ENCODE peak calls at places on chromosomes 5 and 9, in four cellular contexts. One of them, this sample, is unnamed.

GRCh38 chr5:55159763-55160492 is at the start of gene GPX8:
- DNase-seq in left lung: no peak
- DNase-seq in A549: peak; percentile 88
- DNase-seq in upper lobe of right lung: no peak
- DNase-seq in this sample: no peak

GRCh38 chr5:124754206-124754927 is 7.9 kb upstream of the ZNF608 start:
- DNase-seq in upper lobe of right lung: no peak
- DNase-seq in left lung: no peak
- DNase-seq in A549: no peak
- DNase-seq in this sample: no peak

GRCh38 chr9:16275795-16276624 is 594.5 kb downstream of the BNC2 start:
- DNase-seq in left lung: no peak
- DNase-seq in A549: no peak
- DNase-seq in upper lobe of right lung: peak; percentile 73
- DNase-seq in this sample: no peak

GRCh38 chr5:55134053-55134722 is 25.8 kb upstream of the GPX8 start:
- DNase-seq in A549: no peak
- DNase-seq in left lung: no peak
- DNase-seq in upper lobe of right lung: no peak
- DNase-seq in this sample: no peak

GRCh38 chr9:114050646-114051045 is 27.5 kb downstream of the AMBP start:
- DNase-seq in upper lobe of right lung: peak; percentile 25
- DNase-seq in A549: no peak
- DNase-seq in left lung: no peak
- DNase-seq in this sample: no peak

GRCh38 chr5:43314724-43315123 is 1.5 kb upstream of the HMGCS1 start:
- DNase-seq in upper lobe of right lung: no peak
- DNase-seq in left lung: no peak
- DNase-seq in A549: peak; percentile 86
- DNase-seq in this sample: no peak

GRCh38 chr9:18393340-18394130 is 80.4 kb upstream of the ADAMTSL1 start:
- DNase-seq in A549: peak; percentile 88
- DNase-seq in upper lobe of right lung: no peak
- DNase-seq in left lung: no peak
- DNase-seq in this sample: no peak

GRCh38 chr9:37839491-37840461 is 39.2 kb downstream of the DCAF10 start:
- DNase-seq in upper lobe of right lung: no peak
- DNase-seq in A549: no peak
- DNase-seq in left lung: no peak
- DNase-seq in this sample: no peak

GRCh38 chr5:134051305-134051704 is 46.5 kb upstream of the VDAC1 start:
- DNase-seq in upper lobe of right lung: no peak
- DNase-seq in A549: no peak
- DNase-seq in left lung: no peak
- DNase-seq in this sample: no peak

GRCh38 chr9:89941875-89942274 is 337.1 kb downstream of the GADD45G start:
- DNase-seq in left lung: no peak
- DNase-seq in upper lobe of right lung: no peak
- DNase-seq in A549: peak; percentile 19
- DNase-seq in this sample: no peak

GRCh38 chr5:159459951-159460538 is 129.8 kb upstream of the IL12B start:
- DNase-seq in upper lobe of right lung: no peak
- DNase-seq in A549: no peak
- DNase-seq in left lung: no peak
- DNase-seq in this sample: no peak

GRCh38 chr9:7169717-7170348 is 412.1 kb downstream of the KDM4C start:
- DNase-seq in left lung: no peak
- DNase-seq in A549: no peak
- DNase-seq in upper lobe of right lung: no peak
- DNase-seq in this sample: no peak

GRCh38 chr5:126433708-126434107 is 10.5 kb downstream of the GRAMD2B start:
- DNase-seq in A549: no peak
- DNase-seq in upper lobe of right lung: no peak
- DNase-seq in left lung: no peak
- DNase-seq in this sample: no peak

GRCh38 chr5:34663771-34664496 is 7.8 kb downstream of the RAI14 start:
- DNase-seq in A549: no peak
- DNase-seq in left lung: no peak
- DNase-seq in upper lobe of right lung: no peak
- DNase-seq in this sample: no peak

GRCh38 chr9:34459941-34460340 is 1.3 kb downstream of the DNAI1 start:
- DNase-seq in left lung: no peak
- DNase-seq in upper lobe of right lung: no peak
- DNase-seq in A549: no peak
- DNase-seq in this sample: no peak

GRCh38 chr9:109852561-109852960 is 72.6 kb downstream of the PALM2AKAP2 start:
- DNase-seq in upper lobe of right lung: no peak
- DNase-seq in A549: no peak
- DNase-seq in left lung: no peak
- DNase-seq in this sample: no peak

GRCh38 chr9:92807757-92808725 is 43.4 kb upstream of the BICD2 start:
- DNase-seq in left lung: no peak
- DNase-seq in upper lobe of right lung: no peak
- DNase-seq in A549: no peak
- DNase-seq in this sample: no peak

GRCh38 chr5:6886866-6887265 is 173.6 kb downstream of the TENT4A start:
- DNase-seq in A549: no peak
- DNase-seq in upper lobe of right lung: no peak
- DNase-seq in left lung: no peak
- DNase-seq in this sample: no peak

GRCh38 chr9:20494035-20494434 is 128.3 kb downstream of the MLLT3 start:
- DNase-seq in upper lobe of right lung: no peak
- DNase-seq in left lung: no peak
- DNase-seq in A549: no peak
- DNase-seq in this sample: no peak

GRCh38 chr5:164627051-164627450 is 1121.6 kb downstream of the MAT2B start:
- DNase-seq in upper lobe of right lung: no peak
- DNase-seq in left lung: no peak
- DNase-seq in A549: no peak
- DNase-seq in this sample: no peak

GRCh38 chr9:27468450-27469110 is 55.5 kb upstream of the IFNK start:
- DNase-seq in upper lobe of right lung: no peak
- DNase-seq in left lung: no peak
- DNase-seq in A549: no peak
- DNase-seq in this sample: no peak

GRCh38 chr5:146884230-146884629 is 5.7 kb upstream of the PPP2R2B start:
- DNase-seq in upper lobe of right lung: no peak
- DNase-seq in A549: no peak
- DNase-seq in left lung: no peak
- DNase-seq in this sample: no peak

GRCh38 chr5:76403963-76404693 is 1.0 kb downstream of the IQGAP2 start:
- DNase-seq in left lung: peak; percentile 50
- DNase-seq in upper lobe of right lung: no peak
- DNase-seq in A549: peak; percentile 25
- DNase-seq in this sample: peak; percentile 74

GRCh38 chr5:150428106-150428876 is 15.6 kb upstream of the CD74 start:
- DNase-seq in left lung: no peak
- DNase-seq in upper lobe of right lung: peak; percentile 72
- DNase-seq in A549: no peak
- DNase-seq in this sample: no peak

GRCh38 chr9:103837940-103838339 is 256.2 kb upstream of the SMC2 start:
- DNase-seq in upper lobe of right lung: no peak
- DNase-seq in left lung: no peak
- DNase-seq in A549: no peak
- DNase-seq in this sample: no peak

GRCh38 chr9:34154052-34154451 is 24.8 kb upstream of the UBAP1 start:
- DNase-seq in left lung: no peak
- DNase-seq in A549: no peak
- DNase-seq in upper lobe of right lung: no peak
- DNase-seq in this sample: no peak

GRCh38 chr5:1028481-1029269 is 20.1 kb downstream of the NKD2 start:
- DNase-seq in left lung: peak; percentile 26
- DNase-seq in A549: no peak
- DNase-seq in upper lobe of right lung: no peak
- DNase-seq in this sample: no peak

GRCh38 chr5:76431779-76432178 is 28.7 kb downstream of the IQGAP2 start:
- DNase-seq in left lung: no peak
- DNase-seq in A549: no peak
- DNase-seq in upper lobe of right lung: no peak
- DNase-seq in this sample: no peak

GRCh38 chr5:178290376-178290775 is 57.8 kb upstream of the PHYKPL start:
- DNase-seq in upper lobe of right lung: no peak
- DNase-seq in left lung: no peak
- DNase-seq in A549: no peak
- DNase-seq in this sample: no peak

GRCh38 chr5:68999181-68999580 is 94.6 kb upstream of the SLC30A5 start:
- DNase-seq in upper lobe of right lung: no peak
- DNase-seq in left lung: no peak
- DNase-seq in A549: no peak
- DNase-seq in this sample: no peak

GRCh38 chr9:86410281-86410680 is 56.1 kb upstream of the TUT7 start:
- DNase-seq in upper lobe of right lung: no peak
- DNase-seq in A549: no peak
- DNase-seq in left lung: no peak
- DNase-seq in this sample: no peak

GRCh38 chr5:124263172-124263571 is 483.3 kb downstream of the ZNF608 start:
- DNase-seq in A549: no peak
- DNase-seq in left lung: no peak
- DNase-seq in upper lobe of right lung: no peak
- DNase-seq in this sample: no peak

GRCh38 chr5:33282157-33282556 is 158.6 kb upstream of the TARS1 start:
- DNase-seq in A549: no peak
- DNase-seq in left lung: no peak
- DNase-seq in upper lobe of right lung: no peak
- DNase-seq in this sample: no peak

GRCh38 chr5:14003513-14003912 is 59.0 kb upstream of the DNAH5 start:
- DNase-seq in A549: no peak
- DNase-seq in upper lobe of right lung: no peak
- DNase-seq in left lung: no peak
- DNase-seq in this sample: no peak

GRCh38 chr9:22052376-22052945 is 43.4 kb upstream of the CDKN2B start:
- DNase-seq in left lung: no peak
- DNase-seq in A549: no peak
- DNase-seq in upper lobe of right lung: no peak
- DNase-seq in this sample: no peak

GRCh38 chr9:70257512-70257911 is 1.3 kb upstream of the SMC5 start:
- DNase-seq in upper lobe of right lung: no peak
- DNase-seq in left lung: no peak
- DNase-seq in A549: no peak
- DNase-seq in this sample: no peak

GRCh38 chr9:2663486-2663885 is 41.9 kb downstream of the VLDLR start:
- DNase-seq in left lung: no peak
- DNase-seq in A549: no peak
- DNase-seq in upper lobe of right lung: no peak
- DNase-seq in this sample: no peak

GRCh38 chr9:2666569-2666968 is 45.0 kb downstream of the VLDLR start:
- DNase-seq in A549: no peak
- DNase-seq in upper lobe of right lung: no peak
- DNase-seq in left lung: no peak
- DNase-seq in this sample: no peak

GRCh38 chr9:2663886-2664674 is 42.5 kb downstream of the VLDLR start:
- DNase-seq in A549: no peak
- DNase-seq in left lung: no peak
- DNase-seq in upper lobe of right lung: no peak
- DNase-seq in this sample: no peak

GRCh38 chr9:2664675-2665065 is 43.1 kb downstream of the VLDLR start:
- DNase-seq in A549: no peak
- DNase-seq in left lung: no peak
- DNase-seq in upper lobe of right lung: no peak
- DNase-seq in this sample: no peak

GRCh38 chr9:2662496-2662895 is 40.9 kb downstream of the VLDLR start:
- DNase-seq in upper lobe of right lung: no peak
- DNase-seq in A549: peak; percentile 13
- DNase-seq in left lung: no peak
- DNase-seq in this sample: no peak
- TF ChIP-seq CTCF in upper lobe of right lung: no peak
- TF ChIP-seq CTCF in A549: peak; percentile 22
- TF ChIP-seq CTCF in left lung: no peak
- TF ChIP-seq CTCF in this sample: no peak

DNA sequence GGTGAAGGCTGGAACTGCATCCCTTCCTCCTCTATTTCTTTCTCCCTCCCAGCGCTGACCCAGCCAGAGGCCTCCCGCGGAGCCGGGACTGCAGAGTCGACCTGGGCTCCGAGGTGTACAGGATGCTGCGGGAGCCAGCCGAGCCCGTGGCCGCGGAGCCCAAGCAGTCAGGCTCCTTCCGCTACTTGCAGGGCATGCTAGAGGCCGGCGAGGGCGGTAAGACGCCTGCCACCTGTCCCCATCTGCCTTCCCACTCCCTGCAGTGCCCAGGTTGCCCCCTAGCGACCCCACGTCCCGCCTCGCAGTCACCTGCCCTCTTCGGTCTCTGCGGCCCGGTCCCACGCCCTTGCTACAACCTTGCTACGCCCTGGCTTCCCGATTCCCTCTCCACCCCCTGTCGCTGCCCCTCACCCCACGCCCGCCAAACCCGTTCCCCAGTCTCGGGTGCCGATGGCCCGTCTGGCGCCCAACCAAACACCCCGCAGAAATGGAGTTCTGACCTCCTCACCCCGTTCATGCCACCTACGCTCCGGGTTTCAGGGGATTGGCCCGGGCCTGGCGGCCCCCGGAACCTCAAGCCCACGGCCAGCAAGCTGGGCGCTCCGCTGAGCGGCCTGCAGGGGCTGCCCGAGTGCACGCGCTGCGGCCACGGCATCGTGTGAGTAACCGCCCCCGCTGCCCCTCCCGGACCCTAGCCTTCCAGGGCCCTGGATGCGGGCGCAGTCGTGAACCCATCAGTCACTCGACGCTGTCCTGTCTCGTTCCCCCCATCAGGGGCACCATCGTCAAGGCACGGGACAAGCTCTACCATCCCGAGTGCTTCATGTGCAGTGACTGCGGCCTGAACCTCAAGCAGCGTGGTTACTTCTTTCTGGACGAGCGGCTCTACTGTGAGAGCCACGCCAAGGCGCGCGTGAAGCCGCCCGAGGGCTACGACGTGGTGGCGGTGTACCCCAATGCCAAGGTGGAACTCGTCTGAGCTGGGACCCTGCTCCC is 14.1 kb downstream of the PDLIM4 start:
- DNase-seq in A549: no peak
- DNase-seq in upper lobe of right lung: no peak
- DNase-seq in left lung: no peak
- DNase-seq in this sample: peak; percentile 15
- TF ChIP-seq CTCF in A549: no peak
- TF ChIP-seq CTCF in upper lobe of right lung: no peak
- TF ChIP-seq CTCF in left lung: no peak
- TF ChIP-seq CTCF in this sample: no peak

GRCh38 chr5:169178754-169179153 is 122.2 kb downstream of the SLIT3 start:
- DNase-seq in left lung: no peak
- DNase-seq in upper lobe of right lung: no peak
- DNase-seq in A549: no peak
- DNase-seq in this sample: no peak
- TF ChIP-seq CTCF in left lung: no peak
- TF ChIP-seq CTCF in upper lobe of right lung: no peak
- TF ChIP-seq CTCF in A549: no peak
- TF ChIP-seq CTCF in this sample: no peak

GRCh38 chr9:88874391-88874790 is 116.9 kb upstream of the S1PR3 start:
- DNase-seq in A549: peak; percentile 47
- DNase-seq in left lung: no peak
- DNase-seq in upper lobe of right lung: no peak
- DNase-seq in this sample: no peak
- TF ChIP-seq CTCF in A549: no peak
- TF ChIP-seq CTCF in left lung: no peak
- TF ChIP-seq CTCF in upper lobe of right lung: no peak
- TF ChIP-seq CTCF in this sample: no peak

GRCh38 chr5:156051972-156052371 is 275.0 kb upstream of the SGCD start:
- DNase-seq in A549: peak; percentile 27
- DNase-seq in left lung: no peak
- DNase-seq in upper lobe of right lung: peak; percentile 48
- DNase-seq in this sample: no peak
- TF ChIP-seq CTCF in A549: no peak
- TF ChIP-seq CTCF in left lung: no peak
- TF ChIP-seq CTCF in upper lobe of right lung: no peak
- TF ChIP-seq CTCF in this sample: no peak

GRCh38 chr5:113806250-113806649 is 292.8 kb downstream of the YTHDC2 start:
- DNase-seq in upper lobe of right lung: no peak
- DNase-seq in A549: no peak
- DNase-seq in left lung: no peak
- DNase-seq in this sample: no peak
- TF ChIP-seq CTCF in upper lobe of right lung: peak; percentile 32
- TF ChIP-seq CTCF in A549: no peak
- TF ChIP-seq CTCF in left lung: no peak
- TF ChIP-seq CTCF in this sample: no peak

This sample was measured in natural killer cell.